ENCODE peak calls at places on chromosomes 7 and 10, in eight cellular contexts. S is A673, Q is GM23338, Z is hepatocyte, F is GM23248, W is PC-3, O is fibroblast of lung, L is GM12878. I is an unnamed sample.

GRCh38 chr10:92506336-92506735 is 67.6 kb downstream of the IDE start:
- DNase-seq in S (peak), Q (no peak), Z (no peak), F (no peak), W (no peak), O (no peak), L (no peak), I (no peak)

GRCh38 chr10:8040651-8041050 is 13.8 kb upstream of the GATA3 start:
- DNase-seq in S (no peak), Q (no peak), Z (no peak), F (no peak), W (no peak), O (no peak), L (no peak), I (no peak)

GRCh38 chr7:45000096-45001032 is at the start of gene CCM2:
- DNase-seq in S (no peak), Q (peak), Z (peak), F (peak), W (peak), O (peak), L (no peak), I (no peak)

GRCh38 chr10:80100861-80101695 is 22.6 kb downstream of the TMEM254 start:
- DNase-seq in S (no peak), Q (peak), Z (peak), F (no peak), W (peak), O (no peak), L (no peak), I (peak)

GRCh38 chr7:96075510-96076349 is 246.2 kb downstream of the SLC25A13 start:
- DNase-seq in S (peak), Q (peak), Z (peak), F (peak), W (peak), O (peak), L (no peak), I (no peak)

GRCh38 chr7:143002106-143002505 is 24.8 kb downstream of the OR9A2 start:
- DNase-seq in S (no peak), Q (peak), Z (peak), F (peak), W (peak), O (peak), L (no peak), I (no peak)

GRCh38 chr7:91345449-91345848 is 81.2 kb downstream of the FZD1 start:
- DNase-seq in S (no peak), Q (no peak), Z (no peak), F (no peak), W (no peak), O (no peak), L (no peak), I (no peak)

GRCh38 chr10:132178885-132179545 is 7.7 kb upstream of the DPYSL4 start:
- DNase-seq in S (no peak), Q (no peak), Z (no peak), F (no peak), W (no peak), O (no peak), L (no peak), I (no peak)

GRCh38 chr7:107168233-107169119 is at the start of gene HBP1:
- DNase-seq in S (peak), Q (peak), Z (peak), F (peak), W (peak), O (peak), L (peak), I (peak)

GRCh38 chr10:98246911-98247820 is 20.8 kb downstream of the LOXL4 start:
- DNase-seq in S (no peak), Q (no peak), Z (no peak), F (peak), W (no peak), O (peak), L (no peak), I (no peak)

GRCh38 chr7:142299226-142299625 is 41.4 kb upstream of the PRSS58 start:
- DNase-seq in S (no peak), Q (no peak), Z (no peak), F (no peak), W (no peak), O (no peak), L (no peak), I (peak)

GRCh38 chr10:13338337-13339128 is 9.6 kb downstream of the SEPHS1 start:
- DNase-seq in S (peak), Q (no peak), Z (peak), F (peak), W (no peak), O (peak), L (no peak), I (no peak)

GRCh38 chr10:93095225-93095624 is 21.5 kb downstream of the CYP26A1 start:
- DNase-seq in S (no peak), Q (peak), Z (no peak), F (no peak), W (no peak), O (no peak), L (no peak), I (no peak)

GRCh38 chr7:111517441-111518037 is 44.8 kb downstream of the IMMP2L start:
- DNase-seq in S (peak), Q (no peak), Z (no peak), F (no peak), W (peak), O (no peak), L (no peak), I (no peak)

GRCh38 chr10:123144697-123145541 is 3.0 kb upstream of the HMX2 start:
- DNase-seq in S (no peak), Q (peak), Z (no peak), F (peak), W (peak), O (no peak), L (no peak), I (no peak)
- TF ChIP-seq EZH2 in S (peak), Q (peak), Z (peak), F (peak), W (no peak), O (peak), L (no peak), I (no peak)

DNA sequence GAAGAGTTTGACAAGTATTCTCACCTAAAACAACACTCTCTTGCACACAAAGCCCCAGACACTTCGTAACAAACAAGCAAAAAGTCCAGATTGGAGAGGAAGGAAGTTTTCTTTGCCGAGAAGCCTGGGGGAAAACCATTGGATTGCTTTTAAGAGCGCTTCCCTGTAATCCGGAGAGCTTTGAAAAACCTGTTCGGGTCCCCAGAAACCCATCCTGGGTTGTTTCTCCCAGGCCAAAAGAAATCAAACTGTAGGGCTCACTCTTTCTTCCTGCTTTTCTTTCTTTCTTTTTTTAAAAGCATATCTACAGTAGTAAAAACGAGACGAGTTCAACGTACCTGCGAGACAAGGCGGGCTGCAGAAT is 655 bp downstream of the SP8 start:
- DNase-seq in S (no peak), Q (no peak), Z (no peak), F (no peak), W (no peak), O (no peak), L (no peak), I (no peak)
- TF ChIP-seq EZH2 in S (no peak), Q (peak), Z (no peak), F (no peak), W (no peak), O (peak), L (no peak), I (no peak)

GRCh38 chr10:42755028-42755451 is 27.6 kb upstream of the BMS1 start:
- DNase-seq in S (no peak), Q (peak), Z (peak), F (no peak), W (no peak), O (no peak), L (no peak), I (no peak)

GRCh38 chr10:42753126-42753506 is 29.5 kb upstream of the BMS1 start:
- DNase-seq in S (peak), Q (peak), Z (peak), F (peak), W (peak), O (peak), L (no peak), I (no peak)

GRCh38 chr10:42755591-42756093 is 27.0 kb upstream of the BMS1 start:
- DNase-seq in S (no peak), Q (no peak), Z (no peak), F (no peak), W (no peak), O (no peak), L (no peak), I (no peak)

GRCh38 chr10:42753507-42754154 is 29.0 kb upstream of the BMS1 start:
- DNase-seq in S (no peak), Q (peak), Z (peak), F (peak), W (no peak), O (no peak), L (no peak), I (no peak)

DNA sequence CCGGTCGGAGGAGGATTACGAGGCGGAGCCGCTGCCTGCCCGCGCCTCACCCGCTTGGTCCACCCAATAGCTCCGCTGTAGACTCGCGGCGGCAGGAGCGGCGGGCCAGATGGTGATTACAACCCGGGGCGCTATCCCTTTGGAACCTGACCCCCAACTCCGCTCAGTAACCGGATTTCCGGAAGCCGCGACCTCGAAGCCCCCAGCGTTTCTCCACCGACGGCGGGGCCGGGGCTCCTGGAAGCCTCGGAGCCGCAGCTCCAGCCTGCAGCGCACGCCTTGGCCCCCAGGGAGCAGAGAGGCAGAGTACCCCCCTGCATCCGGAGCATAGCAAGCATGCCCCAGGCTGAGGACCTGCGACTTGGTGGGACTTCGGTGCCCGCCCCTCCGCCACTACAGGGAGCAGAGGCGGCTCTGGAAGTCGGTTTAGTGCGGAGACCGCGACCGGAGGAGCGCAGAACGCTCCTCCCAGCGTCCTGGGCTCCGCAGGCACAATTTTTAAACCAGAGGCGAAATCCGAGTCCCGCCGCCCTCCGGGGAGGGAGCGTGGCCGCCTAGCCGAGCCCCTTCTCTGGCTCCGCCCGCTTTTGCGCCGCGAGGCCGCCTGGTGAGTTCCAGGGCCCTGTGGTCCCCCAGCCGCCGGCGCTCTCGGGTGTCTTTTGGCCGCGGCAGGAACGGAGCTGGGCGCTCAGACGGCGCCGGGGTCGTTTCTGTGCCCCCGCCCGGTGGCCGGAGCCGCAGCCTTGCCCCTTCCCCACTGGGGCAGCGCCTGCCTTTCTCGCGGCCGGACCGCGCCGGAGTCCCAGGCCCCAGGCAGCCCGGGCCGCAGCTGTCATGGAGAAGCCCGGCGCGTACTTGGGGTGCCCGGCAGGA is 28.2 kb upstream of the BMS1 start:
- DNase-seq in S (peak), Q (peak), Z (peak), F (peak), W (no peak), O (peak), L (no peak), I (no peak)
- TF ChIP-seq EZH2 in S (peak), Q (peak), Z (no peak), F (peak), W (peak), O (peak), L (no peak), I (no peak)

DNA sequence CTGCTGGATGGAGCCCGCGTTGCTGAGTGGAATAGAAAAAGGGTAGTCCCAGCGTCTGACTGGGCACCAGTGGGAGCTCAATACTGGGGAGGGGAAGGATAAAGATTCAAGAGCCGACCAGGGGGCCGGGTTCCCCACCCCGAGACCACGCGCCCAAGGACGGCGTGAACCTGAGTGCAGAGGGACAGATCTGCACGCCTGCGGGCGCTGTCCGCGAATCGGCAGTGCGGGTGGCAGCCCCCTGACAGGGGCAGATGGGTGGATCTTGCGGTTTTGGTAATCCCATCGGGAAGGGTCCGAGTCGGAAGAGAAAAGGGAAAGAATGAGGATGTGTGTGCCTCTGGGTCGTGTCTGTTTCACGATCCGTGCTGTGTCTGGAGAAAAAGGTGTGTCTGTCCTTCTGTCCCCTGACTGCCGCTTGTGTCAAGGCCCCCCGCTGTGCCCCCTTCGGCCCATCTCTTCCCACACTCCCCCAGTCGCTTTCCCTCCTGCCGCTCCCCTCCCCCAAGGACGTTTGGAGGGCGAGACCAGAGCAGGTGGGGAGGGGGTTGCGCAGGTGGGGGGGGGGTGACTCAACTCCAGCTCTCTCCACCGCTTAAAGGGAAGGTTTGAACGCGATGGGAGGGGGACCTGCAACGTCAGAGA is 711 bp upstream of the VGF start:
- DNase-seq in S (no peak), Q (peak), Z (no peak), F (no peak), W (no peak), O (no peak), L (no peak), I (no peak)
- TF ChIP-seq EZH2 in S (no peak), Q (no peak), Z (peak), F (peak), W (no peak), O (peak), L (no peak), I (no peak)

GRCh38 chr7:27193335-27194001 is 6.4 kb downstream of the HOXA13 start:
- DNase-seq in S (no peak), Q (peak), Z (no peak), F (no peak), W (peak), O (no peak), L (no peak), I (no peak)

GRCh38 chr7:27194641-27195379 is 5.1 kb downstream of the HOXA13 start:
- DNase-seq in S (no peak), Q (no peak), Z (no peak), F (no peak), W (peak), O (no peak), L (no peak), I (no peak)

GRCh38 chr7:27192546-27193334 is 7.2 kb downstream of the HOXA13 start:
- DNase-seq in S (no peak), Q (no peak), Z (no peak), F (peak), W (peak), O (no peak), L (no peak), I (no peak)

GRCh38 chr7:27191716-27192545 is 6.9 kb upstream of the HOXA11 start:
- DNase-seq in S (no peak), Q (peak), Z (no peak), F (no peak), W (peak), O (no peak), L (no peak), I (no peak)

DNA sequence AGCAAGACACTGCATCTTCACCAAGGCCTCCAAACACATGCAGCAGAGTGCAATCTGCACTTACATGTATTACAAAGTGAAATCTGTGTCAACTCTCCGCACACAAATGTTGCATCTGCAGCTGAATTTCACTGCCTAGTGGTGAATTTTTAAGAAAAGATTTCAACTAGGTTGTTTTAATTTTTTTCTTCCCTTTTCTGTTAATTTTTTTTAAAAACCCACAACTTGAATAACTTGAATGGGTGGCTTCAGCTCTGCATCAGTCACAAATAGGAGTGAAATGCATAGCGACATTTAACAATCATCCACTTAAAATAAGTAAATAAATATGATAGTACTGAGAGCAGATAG is 5.9 kb downstream of the HOXA13 start:
- DNase-seq in S (no peak), Q (no peak), Z (no peak), F (no peak), W (peak), O (no peak), L (no peak), I (no peak)
- TF ChIP-seq EZH2 in S (no peak), Q (peak), Z (peak), F (no peak), W (no peak), O (peak), L (no peak), I (no peak)

GRCh38 chr7:77200542-77200941 is 923 bp upstream of the FGL2 start:
- DNase-seq in S (no peak), Q (no peak), Z (no peak), F (no peak), W (no peak), O (no peak), L (no peak), I (no peak)

GRCh38 chr7:77197135-77197534 is 2.5 kb downstream of the FGL2 start:
- DNase-seq in S (no peak), Q (no peak), Z (no peak), F (no peak), W (no peak), O (no peak), L (no peak), I (no peak)

GRCh38 chr7:77202544-77202976 is 2.9 kb upstream of the FGL2 start:
- DNase-seq in S (no peak), Q (no peak), Z (no peak), F (no peak), W (no peak), O (no peak), L (peak), I (no peak)

DNA sequence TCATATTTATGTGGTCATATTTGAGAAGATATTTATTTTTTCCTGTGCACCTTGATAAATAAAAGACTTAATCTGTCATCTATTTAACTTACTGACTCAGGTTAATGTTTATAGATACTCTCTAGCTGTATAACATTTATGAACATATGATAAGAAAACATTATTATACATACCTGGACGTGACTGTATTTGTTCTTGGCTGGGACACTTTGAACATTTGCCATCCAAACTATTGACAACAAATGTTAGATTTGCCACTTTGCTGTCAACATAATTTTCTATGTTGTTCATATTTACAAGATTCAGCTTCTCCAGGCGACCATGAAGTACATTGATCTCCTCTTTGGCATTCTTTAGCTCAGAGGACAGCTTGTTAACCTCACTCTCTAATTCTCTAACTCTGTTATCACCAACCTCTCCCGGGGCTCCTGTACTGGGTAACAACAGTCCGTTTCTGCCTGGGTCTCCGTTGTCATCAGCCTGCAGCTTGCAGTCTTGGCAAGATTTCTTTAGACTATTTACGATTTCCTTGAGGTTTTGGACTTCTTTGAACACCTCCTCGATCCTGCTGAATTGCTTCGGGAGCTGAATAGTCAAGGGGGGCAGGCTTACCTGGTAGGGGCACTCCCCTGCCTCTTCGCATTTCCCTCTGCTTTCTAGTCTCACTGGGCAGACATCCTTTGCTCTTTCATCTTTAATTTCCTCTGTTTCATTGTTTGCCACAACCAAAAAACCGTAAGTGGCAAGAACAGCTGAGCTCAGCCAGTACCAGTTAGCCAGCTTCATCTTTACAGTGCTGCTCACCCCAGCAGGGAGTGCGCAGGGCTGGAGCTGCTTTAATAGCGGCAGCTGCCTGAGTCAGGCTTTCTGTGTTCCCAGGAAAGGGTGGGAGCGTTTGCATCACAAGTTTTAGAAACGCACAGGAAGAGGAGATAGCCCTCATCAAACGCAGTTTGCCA is at the start of gene FGL2:
- DNase-seq in S (peak), Q (peak), Z (peak), F (peak), W (peak), O (peak), L (no peak), I (no peak)
- TF ChIP-seq EZH2 in S (no peak), Q (no peak), Z (no peak), F (no peak), W (no peak), O (no peak), L (no peak), I (no peak)

GRCh38 chr7:83947260-83947659 is 247.3 kb downstream of the SEMA3A start:
- DNase-seq in S (peak), Q (peak), Z (peak), F (peak), W (peak), O (no peak), L (no peak), I (no peak)

GRCh38 chr7:83936056-83936703 is 258.4 kb downstream of the SEMA3A start:
- DNase-seq in S (peak), Q (peak), Z (peak), F (peak), W (peak), O (peak), L (no peak), I (peak)

GRCh38 chr7:83946801-83947200 is 247.8 kb downstream of the SEMA3A start:
- DNase-seq in S (no peak), Q (no peak), Z (no peak), F (no peak), W (no peak), O (no peak), L (no peak), I (no peak)

GRCh38 chr7:83937930-83938329 is 256.7 kb downstream of the SEMA3A start:
- DNase-seq in S (no peak), Q (no peak), Z (no peak), F (no peak), W (no peak), O (no peak), L (no peak), I (no peak)

GRCh38 chr7:83941300-83941699 is 253.3 kb downstream of the SEMA3A start:
- DNase-seq in S (no peak), Q (no peak), Z (no peak), F (no peak), W (peak), O (no peak), L (no peak), I (no peak)
- TF ChIP-seq EZH2 in S (no peak), Q (no peak), Z (no peak), F (no peak), W (no peak), O (no peak), L (no peak), I (no peak)

I was measured in PC-9.